ENCODE peak calls at places on chromosomes 5 and 9, in six cellular contexts. D is caudate nucleus; S is NCI-H2171 treated with DMSO at 0.1 percent for 48 hours; Q is stimulated activated CD8-positive, alpha-beta memory T cell treated with anti-CD3 and anti-CD28 coated beads, Interleukin-2, amount 100 ng/mL, for 48 hours; B is kidney glomerular epithelial cell; A is RPMI7951. O is an unnamed sample.

GRCh38 chr9:121744002-121744686 is 92.7 kb downstream of the DAB2IP start:
- DNase-seq in A (peak), B (no peak), D (peak), S (no peak), Q (peak), O (no peak)

GRCh38 chr9:111896942-111897830 is 572 bp downstream of the UGCG start:
- DNase-seq in Q (no peak), S (peak), A (no peak), B (no peak), D (no peak), O (peak)

GRCh38 chr9:104961238-104961637 is 33.3 kb upstream of the ABCA1 start:
- DNase-seq in B (no peak), D (no peak), A (peak), Q (peak), S (peak), O (no peak)

GRCh38 chr5:141384471-141385267 is 2.1 kb downstream of the PCDHGA7 start:
- DNase-seq in S (no peak), B (no peak), D (no peak), Q (no peak), A (no peak), O (no peak)

GRCh38 chr9:107213561-107214028 is 69.5 kb upstream of the RAD23B start:
- DNase-seq in B (peak), S (no peak), Q (peak), D (no peak), A (peak), O (no peak)

GRCh38 chr5:88729476-88730182 is 153.4 kb downstream of the MEF2C start:
- DNase-seq in S (peak), Q (peak), A (peak), D (peak), B (peak), O (peak)

GRCh38 chr9:131712151-131712716 is 27.6 kb downstream of the RAPGEF1 start:
- DNase-seq in A (no peak), Q (no peak), B (no peak), D (no peak), S (no peak), O (no peak)

GRCh38 chr5:150309101-150309897 is 6.6 kb upstream of the ARSI start:
- DNase-seq in B (no peak), D (no peak), Q (no peak), A (no peak), S (peak), O (peak)

GRCh38 chr5:57650360-57651069 is 167.9 kb upstream of the ACTBL2 start:
- DNase-seq in A (peak), B (peak), D (no peak), Q (no peak), S (peak), O (peak)

GRCh38 chr9:81671880-81672280 is 17.5 kb downstream of the TLE1 start:
- DNase-seq in B (no peak), S (no peak), D (peak), Q (no peak), A (peak), O (no peak)

GRCh38 chr5:178309271-178310008 is 76.8 kb upstream of the PHYKPL start:
- DNase-seq in S (no peak), D (no peak), B (no peak), A (no peak), Q (no peak), O (no peak)